ENCODE peak calls at places on chromosomes 1 and 21, in four cellular contexts. H is fibroblast of the aortic adventitia; A is endodermal cell; R is activated CD8-positive, alpha-beta memory T cell treated with anti-CD3 and anti-CD28 coated beads, Interleukin-2, amount 10 ng/mL, durations not matched to agents 7 days and 5 days. U is an unnamed sample.

GRCh38 chr1:4177425-4178150 is 277.5 kb upstream of the C1orf174 start:
- DNase-seq in H (no peak), R (no peak), A (no peak), U (no peak)

GRCh38 chr1:245715291-245715701 is 560.5 kb downstream of the KIF26B start:
- DNase-seq in A (peak; percentile 29), R (no peak), H (peak; percentile 49), U (peak; percentile 52)

GRCh38 chr1:186282466-186282865 is 92.6 kb downstream of the TPR start:
- DNase-seq in A (no peak), R (no peak), H (no peak), U (no peak)

GRCh38 chr1:45230537-45230936 is 24.1 kb upstream of the ZSWIM5 start:
- DNase-seq in R (no peak), A (peak; percentile 69), H (no peak), U (no peak)

GRCh38 chr1:53410100-53410541 is 49.1 kb upstream of the DMRTB1 start:
- DNase-seq in A (peak; percentile 62), H (no peak), R (peak; percentile 66), U (no peak)

GRCh38 chr1:225523214-225523613 is 95.4 kb upstream of the LBR start:
- DNase-seq in H (peak; percentile 20), R (no peak), A (no peak), U (no peak)

GRCh38 chr1:77348561-77348960 is 66.7 kb downstream of the AK5 start:
- DNase-seq in A (no peak), R (no peak), H (no peak), U (no peak)

GRCh38 chr1:206905295-206906164 is 8.3 kb downstream of the IL24 start:
- DNase-seq in A (no peak), R (no peak), H (peak; percentile 92), U (peak; percentile 99)

GRCh38 chr1:228316589-228317387 is 89.8 kb downstream of the TRIM11 start:
- DNase-seq in H (no peak), A (peak; percentile 33), R (no peak), U (no peak)

GRCh38 chr1:21598417-21598816 is 70.7 kb downstream of the RAP1GAP start:
- DNase-seq in R (no peak), H (no peak), A (no peak), U (no peak)

GRCh38 chr1:201461783-201462441 is 7.1 kb downstream of the PHLDA3 start:
- DNase-seq in A (peak; percentile 57), H (peak; percentile 98), R (no peak), U (peak; percentile 98)

GRCh38 chr1:108597041-108597440 is 37.1 kb downstream of the EEIG2 start:
- DNase-seq in A (no peak), R (no peak), H (no peak), U (no peak)

GRCh38 chr1:67496329-67496728 is 66.1 kb upstream of the SERBP1 start:
- DNase-seq in H (no peak), A (no peak), R (no peak), U (no peak)

GRCh38 chr21:29217818-29218252 is 80.9 kb upstream of the BACH1 start:
- DNase-seq in R (no peak), A (no peak), H (peak; percentile 98), U (peak; percentile 90)

GRCh38 chr1:164781980-164782379 is 223.0 kb downstream of the PBX1 start:
- DNase-seq in A (no peak), H (no peak), R (no peak), U (no peak)

GRCh38 chr1:951364-951763 is 7.7 kb downstream of the NOC2L start:
- DNase-seq in R (no peak), A (peak; percentile 83), H (no peak), U (no peak)

GRCh38 chr1:90821793-90822359 is 104.8 kb upstream of the BARHL2 start:
- DNase-seq in R (no peak), H (no peak), A (no peak), U (no peak)

GRCh38 chr1:15350551-15351200 is 59.0 kb upstream of the EFHD2 start:
- DNase-seq in H (no peak), A (no peak), R (no peak), U (no peak)

GRCh38 chr1:203252678-203253077 is 23.2 kb upstream of the CHIT1 start:
- DNase-seq in R (no peak), H (no peak), A (no peak), U (peak; percentile 28)

GRCh38 chr21:43972850-43973633 is 39.1 kb upstream of the TRAPPC10 start:
- DNase-seq in H (no peak), A (no peak), R (no peak), U (no peak)

GRCh38 chr1:161119017-161119378 is 1.1 kb downstream of the NIT1 start:
- DNase-seq in R (no peak), H (peak; percentile 34), A (peak; percentile 75), U (no peak)

GRCh38 chr1:234611153-234611798 is 1.3 kb upstream of the IRF2BP2 start:
- DNase-seq in A (peak; percentile 92), R (peak; percentile 84), H (peak; percentile 95), U (peak; percentile 94)

GRCh38 chr1:221708987-221709386 is 32.9 kb downstream of the DUSP10 start:
- DNase-seq in R (peak; percentile 62), A (no peak), H (peak; percentile 52), U (peak; percentile 63)

GRCh38 chr1:181018901-181019681 is 3.6 kb downstream of the STX6 start:
- DNase-seq in A (no peak), R (peak; percentile 59), H (no peak), U (no peak)

GRCh38 chr1:11951901-11952300 is 17.4 kb downstream of the PLOD1 start:
- DNase-seq in R (no peak), H (no peak), A (no peak), U (no peak)

GRCh38 chr1:36323636-36324321 is at the start of gene EVA1B:
- DNase-seq in H (peak; percentile 76), A (peak; percentile 91), R (peak; percentile 75), U (peak; percentile 45)

GRCh38 chr1:3533051-3534048 is 78.0 kb downstream of the MEGF6 start:
- DNase-seq in R (no peak), H (no peak), A (peak; percentile 82), U (no peak)

GRCh38 chr1:156124557-156125483 is 10.3 kb downstream of the LMNA start:
- DNase-seq in H (peak; percentile 58), A (peak; percentile 70), R (peak; percentile 52), U (no peak)

GRCh38 chr1:209123601-209124000 is 459.9 kb upstream of the CAMK1G start:
- DNase-seq in H (no peak), R (no peak), A (no peak), U (no peak)

GRCh38 chr1:58431847-58432246 is 114.7 kb downstream of the OMA1 start:
- DNase-seq in A (no peak), R (no peak), H (no peak), U (no peak)

GRCh38 chr1:196142111-196142510 is 466.1 kb downstream of the KCNT2 start:
- DNase-seq in R (no peak), A (no peak), H (no peak), U (no peak)

GRCh38 chr1:203669739-203670138 is 43.1 kb downstream of the ATP2B4 start:
- DNase-seq in H (peak; percentile 63), A (no peak), R (no peak), U (no peak)